ENCODE peak calls at places on chromosomes 5 and 9, in five cellular contexts. D, K, X, G and O are unnamed samples.

GRCh38 chr9:100352201-100352726 is 478 bp downstream of the TEX10 start:
- DNase-seq in D (no peak), G (no peak), K (peak), X (peak), O (peak)

GRCh38 chr5:157348049-157348400 is 82.1 kb downstream of the CYFIP2 start:
- DNase-seq in G (no peak), K (no peak), X (no peak), D (no peak), O (no peak)

GRCh38 chr9:124309665-124310064 is 51.9 kb downstream of the NEK6 start:
- DNase-seq in D (peak), K (no peak), G (no peak), X (no peak), O (peak)

GRCh38 chr5:170737591-170737990 is 45.9 kb upstream of the GABRP start:
- DNase-seq in G (no peak), X (no peak), D (no peak), K (no peak), O (no peak)

GRCh38 chr5:1011226-1011631 is 2.6 kb downstream of the NKD2 start:
- DNase-seq in G (no peak), X (no peak), D (no peak), K (peak), O (no peak)

GRCh38 chr9:130965680-130966079 is 26.6 kb upstream of the FIBCD1 start:
- DNase-seq in G (no peak), D (no peak), X (no peak), K (no peak), O (no peak)

GRCh38 chr5:42655982-42656660 is 100.5 kb upstream of the CCDC152 start:
- DNase-seq in G (no peak), X (no peak), K (no peak), D (no peak), O (no peak)

GRCh38 chr5:88503065-88503394 is 234.4 kb upstream of the TMEM161B start:
- DNase-seq in X (no peak), D (no peak), G (no peak), K (no peak), O (no peak)

DNA sequence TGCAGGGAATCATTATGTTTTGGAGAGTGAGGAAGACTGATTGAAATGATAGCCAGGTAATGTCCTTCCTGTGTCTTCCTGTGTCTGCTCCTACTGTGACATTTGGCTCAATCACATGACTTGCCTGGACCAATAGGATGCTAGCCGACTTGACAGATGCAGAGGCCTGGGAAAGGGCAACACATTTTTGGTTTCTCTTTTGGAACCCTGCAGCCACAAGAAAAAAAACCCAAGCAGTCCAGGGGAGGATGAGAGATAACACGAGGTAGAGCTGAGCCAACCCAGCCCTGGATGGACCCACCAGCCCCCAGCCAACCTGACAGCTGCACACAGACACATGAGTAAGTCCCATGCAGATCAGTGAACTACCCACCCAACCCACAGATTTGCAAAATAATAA is 256.1 kb upstream of the SMARCA2 start:
- DNase-seq in D (no peak), K (no peak), G (no peak), X (no peak), O (no peak)
- TF ChIP-seq POLR2A in D (no peak), K (no peak), G (no peak), X (no peak), O (no peak)

GRCh38 chr9:27534131-27534530 is 4.5 kb upstream of the MOB3B start:
- DNase-seq in K (no peak), X (no peak), G (no peak), D (no peak), O (no peak)
- H3K27ac ChIP-seq in K (no peak), X (no peak), G (peak), D (no peak), O (no peak)

DNA sequence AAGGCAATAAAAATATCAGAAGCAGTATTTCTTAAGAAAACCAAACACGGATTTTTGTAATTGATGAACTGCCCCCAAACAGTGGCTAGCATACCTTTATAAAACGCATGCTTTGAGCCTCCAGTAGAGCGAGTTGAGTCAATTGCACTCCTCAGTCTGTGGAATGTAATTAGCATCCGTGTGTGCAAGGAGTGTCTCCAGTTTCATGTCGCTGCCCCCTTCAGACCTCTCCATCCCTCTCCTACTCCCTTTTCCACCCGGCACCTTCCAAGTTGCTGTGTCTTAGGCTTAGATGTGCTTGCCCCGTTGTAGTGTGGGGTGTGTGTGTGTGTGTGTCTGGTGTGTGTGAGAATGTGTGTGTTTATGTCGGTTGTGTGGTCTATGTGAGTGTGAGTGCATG is 58.1 kb upstream of the CKS2 start:
- DNase-seq in G (no peak), D (no peak), K (no peak), X (no peak), O (no peak)
- H3K4me3 ChIP-seq in G (no peak), D (no peak), K (no peak), X (no peak), O (no peak)

DNA sequence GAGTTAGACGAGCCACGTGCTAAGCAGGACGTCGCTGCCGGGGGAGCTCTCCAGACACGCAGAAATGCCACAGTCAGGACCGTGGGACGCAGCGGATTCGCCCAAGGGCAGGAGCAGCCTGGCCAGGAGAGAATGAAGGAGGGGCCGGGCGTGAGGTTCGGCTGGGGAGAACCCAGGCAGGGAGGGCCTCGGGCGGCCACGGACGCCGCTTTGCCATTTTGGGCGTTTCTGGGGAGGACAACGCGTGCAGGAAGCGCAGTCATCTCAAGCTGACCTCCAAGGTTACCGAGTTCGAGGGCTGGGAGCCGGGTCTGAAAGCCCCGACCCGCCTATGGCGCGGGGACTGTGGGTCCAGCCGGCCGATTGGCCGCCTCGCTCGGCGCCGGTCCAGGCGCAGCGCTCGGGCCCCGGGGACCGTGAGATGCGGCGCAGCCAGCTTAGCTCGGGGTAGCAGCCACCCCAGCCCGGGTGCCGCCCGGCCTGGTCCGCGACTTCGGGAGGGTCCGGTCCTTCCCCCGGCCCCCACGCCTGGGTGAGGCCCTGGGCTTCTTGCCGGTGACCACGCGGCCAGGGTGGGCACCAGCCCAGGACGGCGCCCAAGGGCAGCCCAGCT is 761 bp upstream of the MAN1B1 start:
- DNase-seq in X (peak), G (peak), K (no peak), D (no peak), O (peak)
- TF ChIP-seq POLR2A in X (no peak), G (no peak), K (no peak), D (no peak), O (no peak)

DNA sequence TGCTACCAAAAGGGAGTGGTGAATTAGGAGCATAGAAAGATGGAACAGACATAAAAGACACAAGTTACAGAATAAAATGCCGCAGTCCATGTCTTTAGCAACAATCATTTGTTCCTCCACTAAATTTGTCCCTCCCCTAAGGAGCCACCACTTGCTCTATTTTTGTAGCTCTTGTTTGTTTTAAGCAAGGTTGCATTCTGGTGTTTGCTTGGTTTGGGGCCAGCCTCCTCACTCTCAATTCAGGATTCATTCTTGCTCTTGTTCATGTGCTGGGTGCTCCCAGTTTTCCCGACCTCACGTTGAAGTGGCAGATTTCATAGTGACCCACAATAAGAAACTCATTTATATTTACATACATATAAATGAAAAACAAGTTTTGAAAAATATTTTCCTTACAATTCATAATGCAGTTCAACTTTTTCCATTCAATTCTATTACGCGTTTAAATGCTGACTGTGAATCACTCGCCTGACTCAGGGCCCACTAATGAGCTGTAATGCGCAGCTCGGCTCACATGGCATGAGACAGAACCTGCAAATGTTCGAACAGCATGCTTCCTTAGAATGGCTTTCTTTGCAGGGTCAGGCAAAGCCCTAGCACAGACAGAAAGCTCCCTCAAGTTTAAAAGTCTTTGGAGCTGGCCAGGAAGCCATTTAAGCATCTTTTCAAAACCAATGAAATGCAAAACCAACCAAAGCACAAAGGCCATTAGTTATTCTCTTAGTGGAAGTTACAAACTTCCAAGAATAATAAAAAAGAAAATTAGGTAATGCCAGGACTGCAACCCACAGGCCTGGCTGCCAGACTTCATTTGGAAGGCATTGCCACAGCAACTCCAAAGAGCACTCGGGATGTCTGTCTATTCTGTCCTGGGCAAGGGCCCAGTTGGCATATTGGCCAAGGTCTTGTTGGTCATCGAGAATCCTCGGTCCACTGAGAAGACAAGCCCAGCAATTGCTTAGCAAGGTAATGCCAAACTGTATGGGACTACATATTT is 41.7 kb downstream of the RETREG1 start:
- DNase-seq in G (no peak), D (no peak), K (no peak), X (peak), O (peak)
- H3K27ac ChIP-seq in G (no peak), D (no peak), K (no peak), X (peak), O (no peak)

GRCh38 chr9:129383005-129383414 is 204.9 kb upstream of the IER5L start:
- DNase-seq in K (no peak), D (peak), X (peak), G (no peak), O (peak)
- H3K4me3 ChIP-seq in K (no peak), D (peak), X (peak), G (peak), O (peak)